ENCODE peak calls at places on chromosome 21, in four cellular contexts. One of them, this sample, is unnamed.
A peak's percentile ranks its signal among the peaks of the same experiment; 100 is the strongest.

GRCh38 chr21:39776589-39776988 is 31.6 kb downstream of the IGSF5 start:
- DNase-seq in choroid plexus epithelial cell: peak; percentile 8
- DNase-seq in stimulated activated CD4-positive, alpha-beta T cell treated with anti-CD3 and anti-CD28 coated beads, Interleukin-4, amount 100 ng/mL, for 48 hours: no peak
- DNase-seq in astrocyte of the cerebellum: peak; percentile 81
- DNase-seq in this sample: no peak

GRCh38 chr21:17387030-17387617 is 125.7 kb upstream of the CXADR start:
- DNase-seq in choroid plexus epithelial cell: peak; percentile 81
- DNase-seq in stimulated activated CD4-positive, alpha-beta T cell treated with anti-CD3 and anti-CD28 coated beads, Interleukin-4, amount 100 ng/mL, for 48 hours: peak; percentile 18
- DNase-seq in astrocyte of the cerebellum: peak; percentile 58
- DNase-seq in this sample: peak; percentile 35

GRCh38 chr21:41667136-41667535 is 99.7 kb downstream of the RIPK4 start:
- DNase-seq in choroid plexus epithelial cell: no peak
- DNase-seq in stimulated activated CD4-positive, alpha-beta T cell treated with anti-CD3 and anti-CD28 coated beads, Interleukin-4, amount 100 ng/mL, for 48 hours: no peak
- DNase-seq in astrocyte of the cerebellum: no peak
- DNase-seq in this sample: no peak

GRCh38 chr21:37220433-37220980 is 46.6 kb downstream of the VPS26C start:
- DNase-seq in choroid plexus epithelial cell: peak; percentile 69
- DNase-seq in stimulated activated CD4-positive, alpha-beta T cell treated with anti-CD3 and anti-CD28 coated beads, Interleukin-4, amount 100 ng/mL, for 48 hours: peak; percentile 21
- DNase-seq in astrocyte of the cerebellum: peak; percentile 33
- DNase-seq in this sample: peak; percentile 35

GRCh38 chr21:35256468-35256988 is 207.4 kb upstream of the RUNX1 start:
- DNase-seq in choroid plexus epithelial cell: peak; percentile 100
- DNase-seq in stimulated activated CD4-positive, alpha-beta T cell treated with anti-CD3 and anti-CD28 coated beads, Interleukin-4, amount 100 ng/mL, for 48 hours: no peak
- DNase-seq in astrocyte of the cerebellum: peak; percentile 96
- DNase-seq in this sample: peak; percentile 98

GRCh38 chr21:32306021-32306780 is 7.5 kb downstream of the MRAP start:
- DNase-seq in choroid plexus epithelial cell: peak; percentile 43
- DNase-seq in stimulated activated CD4-positive, alpha-beta T cell treated with anti-CD3 and anti-CD28 coated beads, Interleukin-4, amount 100 ng/mL, for 48 hours: no peak
- DNase-seq in astrocyte of the cerebellum: no peak
- DNase-seq in this sample: no peak

GRCh38 chr21:38492002-38492401 is 6.3 kb downstream of the ERG start:
- DNase-seq in choroid plexus epithelial cell: no peak
- DNase-seq in stimulated activated CD4-positive, alpha-beta T cell treated with anti-CD3 and anti-CD28 coated beads, Interleukin-4, amount 100 ng/mL, for 48 hours: no peak
- DNase-seq in astrocyte of the cerebellum: no peak
- DNase-seq in this sample: no peak

GRCh38 chr21:31500976-31501375 is 156.9 kb upstream of the TIAM1 start:
- DNase-seq in choroid plexus epithelial cell: no peak
- DNase-seq in stimulated activated CD4-positive, alpha-beta T cell treated with anti-CD3 and anti-CD28 coated beads, Interleukin-4, amount 100 ng/mL, for 48 hours: no peak
- DNase-seq in astrocyte of the cerebellum: no peak
- DNase-seq in this sample: no peak

GRCh38 chr21:33362044-33362555 is 37.3 kb downstream of the IFNAR1 start:
- DNase-seq in choroid plexus epithelial cell: peak; percentile 10
- DNase-seq in stimulated activated CD4-positive, alpha-beta T cell treated with anti-CD3 and anti-CD28 coated beads, Interleukin-4, amount 100 ng/mL, for 48 hours: no peak
- DNase-seq in astrocyte of the cerebellum: no peak
- DNase-seq in this sample: no peak

GRCh38 chr21:35390013-35390776 is 341.1 kb upstream of the RUNX1 start:
- DNase-seq in choroid plexus epithelial cell: peak; percentile 62
- DNase-seq in stimulated activated CD4-positive, alpha-beta T cell treated with anti-CD3 and anti-CD28 coated beads, Interleukin-4, amount 100 ng/mL, for 48 hours: no peak
- DNase-seq in astrocyte of the cerebellum: no peak
- DNase-seq in this sample: peak; percentile 47

GRCh38 chr21:42441963-42442362 is 38.3 kb downstream of the UBASH3A start:
- DNase-seq in choroid plexus epithelial cell: no peak
- DNase-seq in stimulated activated CD4-positive, alpha-beta T cell treated with anti-CD3 and anti-CD28 coated beads, Interleukin-4, amount 100 ng/mL, for 48 hours: no peak
- DNase-seq in astrocyte of the cerebellum: no peak
- DNase-seq in this sample: no peak

GRCh38 chr21:46455575-46456385 is 2.9 kb upstream of the DIP2A start:
- DNase-seq in choroid plexus epithelial cell: peak; percentile 72
- DNase-seq in stimulated activated CD4-positive, alpha-beta T cell treated with anti-CD3 and anti-CD28 coated beads, Interleukin-4, amount 100 ng/mL, for 48 hours: no peak
- DNase-seq in astrocyte of the cerebellum: peak; percentile 39
- DNase-seq in this sample: peak; percentile 59

GRCh38 chr21:43812139-43812821 is 22.9 kb downstream of the RRP1 start:
- DNase-seq in choroid plexus epithelial cell: no peak
- DNase-seq in stimulated activated CD4-positive, alpha-beta T cell treated with anti-CD3 and anti-CD28 coated beads, Interleukin-4, amount 100 ng/mL, for 48 hours: no peak
- DNase-seq in astrocyte of the cerebellum: no peak
- DNase-seq in this sample: no peak

GRCh38 chr21:29350246-29350779 is 51.6 kb downstream of the BACH1 start:
- DNase-seq in choroid plexus epithelial cell: no peak
- DNase-seq in stimulated activated CD4-positive, alpha-beta T cell treated with anti-CD3 and anti-CD28 coated beads, Interleukin-4, amount 100 ng/mL, for 48 hours: no peak
- DNase-seq in astrocyte of the cerebellum: no peak
- DNase-seq in this sample: no peak

GRCh38 chr21:34545079-34545884 is 33.3 kb upstream of the KCNE1 start:
- DNase-seq in choroid plexus epithelial cell: peak; percentile 87
- DNase-seq in stimulated activated CD4-positive, alpha-beta T cell treated with anti-CD3 and anti-CD28 coated beads, Interleukin-4, amount 100 ng/mL, for 48 hours: no peak
- DNase-seq in astrocyte of the cerebellum: peak; percentile 42
- DNase-seq in this sample: peak; percentile 83

GRCh38 chr21:36079010-36079649 is 9.3 kb downstream of the CBR1 start:
- DNase-seq in choroid plexus epithelial cell: peak; percentile 32
- DNase-seq in stimulated activated CD4-positive, alpha-beta T cell treated with anti-CD3 and anti-CD28 coated beads, Interleukin-4, amount 100 ng/mL, for 48 hours: peak; percentile 16
- DNase-seq in astrocyte of the cerebellum: no peak
- DNase-seq in this sample: no peak

GRCh38 chr21:44993321-44994015 is 53.6 kb downstream of the SLX9 start:
- DNase-seq in choroid plexus epithelial cell: no peak
- DNase-seq in stimulated activated CD4-positive, alpha-beta T cell treated with anti-CD3 and anti-CD28 coated beads, Interleukin-4, amount 100 ng/mL, for 48 hours: no peak
- DNase-seq in astrocyte of the cerebellum: no peak
- DNase-seq in this sample: no peak

GRCh38 chr21:27570306-27570868 is 603.5 kb upstream of the ADAMTS5 start:
- DNase-seq in choroid plexus epithelial cell: peak; percentile 96
- DNase-seq in stimulated activated CD4-positive, alpha-beta T cell treated with anti-CD3 and anti-CD28 coated beads, Interleukin-4, amount 100 ng/mL, for 48 hours: no peak
- DNase-seq in astrocyte of the cerebellum: peak; percentile 93
- DNase-seq in this sample: peak; percentile 95

GRCh38 chr21:25361765-25362164 is 245.5 kb downstream of the MRPL39 start:
- DNase-seq in choroid plexus epithelial cell: no peak
- DNase-seq in stimulated activated CD4-positive, alpha-beta T cell treated with anti-CD3 and anti-CD28 coated beads, Interleukin-4, amount 100 ng/mL, for 48 hours: no peak
- DNase-seq in astrocyte of the cerebellum: no peak
- DNase-seq in this sample: no peak

GRCh38 chr21:36310016-36310415 is 10.0 kb upstream of the MORC3 start:
- DNase-seq in choroid plexus epithelial cell: no peak
- DNase-seq in stimulated activated CD4-positive, alpha-beta T cell treated with anti-CD3 and anti-CD28 coated beads, Interleukin-4, amount 100 ng/mL, for 48 hours: peak; percentile 17
- DNase-seq in astrocyte of the cerebellum: no peak
- DNase-seq in this sample: no peak

GRCh38 chr21:38355992-38356781 is 99.4 kb downstream of the KCNJ15 start:
- DNase-seq in choroid plexus epithelial cell: peak; percentile 76
- DNase-seq in stimulated activated CD4-positive, alpha-beta T cell treated with anti-CD3 and anti-CD28 coated beads, Interleukin-4, amount 100 ng/mL, for 48 hours: peak; percentile 81
- DNase-seq in astrocyte of the cerebellum: peak; percentile 49
- DNase-seq in this sample: peak; percentile 60

GRCh38 chr21:22597660-22598255 is 1599.5 kb downstream of the NCAM2 start:
- DNase-seq in choroid plexus epithelial cell: no peak
- DNase-seq in stimulated activated CD4-positive, alpha-beta T cell treated with anti-CD3 and anti-CD28 coated beads, Interleukin-4, amount 100 ng/mL, for 48 hours: no peak
- DNase-seq in astrocyte of the cerebellum: no peak
- DNase-seq in this sample: no peak

GRCh38 chr21:42733037-42733632 is 79.7 kb downstream of the PDE9A start:
- DNase-seq in choroid plexus epithelial cell: no peak
- DNase-seq in stimulated activated CD4-positive, alpha-beta T cell treated with anti-CD3 and anti-CD28 coated beads, Interleukin-4, amount 100 ng/mL, for 48 hours: no peak
- DNase-seq in astrocyte of the cerebellum: peak; percentile 37
- DNase-seq in this sample: no peak

GRCh38 chr21:39799178-39799577 is 54.2 kb downstream of the IGSF5 start:
- DNase-seq in choroid plexus epithelial cell: no peak
- DNase-seq in stimulated activated CD4-positive, alpha-beta T cell treated with anti-CD3 and anti-CD28 coated beads, Interleukin-4, amount 100 ng/mL, for 48 hours: no peak
- DNase-seq in astrocyte of the cerebellum: no peak
- DNase-seq in this sample: no peak

GRCh38 chr21:23016617-23017016 is 2018.4 kb downstream of the NCAM2 start:
- DNase-seq in choroid plexus epithelial cell: peak; percentile 11
- DNase-seq in stimulated activated CD4-positive, alpha-beta T cell treated with anti-CD3 and anti-CD28 coated beads, Interleukin-4, amount 100 ng/mL, for 48 hours: no peak
- DNase-seq in astrocyte of the cerebellum: no peak
- DNase-seq in this sample: no peak

GRCh38 chr21:28601708-28602107 is 391.0 kb downstream of the LTN1 start:
- DNase-seq in choroid plexus epithelial cell: no peak
- DNase-seq in stimulated activated CD4-positive, alpha-beta T cell treated with anti-CD3 and anti-CD28 coated beads, Interleukin-4, amount 100 ng/mL, for 48 hours: no peak
- DNase-seq in astrocyte of the cerebellum: no peak
- DNase-seq in this sample: no peak

GRCh38 chr21:33039542-33039941 is 13.8 kb downstream of the OLIG2 start:
- DNase-seq in choroid plexus epithelial cell: no peak
- DNase-seq in stimulated activated CD4-positive, alpha-beta T cell treated with anti-CD3 and anti-CD28 coated beads, Interleukin-4, amount 100 ng/mL, for 48 hours: no peak
- DNase-seq in astrocyte of the cerebellum: no peak
- DNase-seq in this sample: no peak

GRCh38 chr21:15171546-15171945 is 106.7 kb upstream of the NRIP1 start:
- DNase-seq in choroid plexus epithelial cell: no peak
- DNase-seq in stimulated activated CD4-positive, alpha-beta T cell treated with anti-CD3 and anti-CD28 coated beads, Interleukin-4, amount 100 ng/mL, for 48 hours: no peak
- DNase-seq in astrocyte of the cerebellum: no peak
- DNase-seq in this sample: no peak

GRCh38 chr21:15592271-15592860 is 137.4 kb upstream of the USP25 start:
- DNase-seq in choroid plexus epithelial cell: peak; percentile 76
- DNase-seq in stimulated activated CD4-positive, alpha-beta T cell treated with anti-CD3 and anti-CD28 coated beads, Interleukin-4, amount 100 ng/mL, for 48 hours: no peak
- DNase-seq in astrocyte of the cerebellum: peak; percentile 49
- DNase-seq in this sample: peak; percentile 37

This sample was measured in HCEC 1CT.